ENCODE peak calls at places on chromosomes 2 and 18, in four cellular contexts. X is IMR-90, L is mesendoderm, T is H1. F is an unnamed sample.

GRCh38 chr2:33521791-33522281 is 45.4 kb downstream of the RASGRP3 start:
- DNase-seq in L (no peak), T (no peak), X (no peak), F (no peak)

GRCh38 chr2:217231212-217231611 is 371.3 kb upstream of the TNP1 start:
- DNase-seq in X (peak), T (no peak), L (no peak), F (no peak)

GRCh38 chr18:2857491-2858063 is 10.8 kb downstream of the EMILIN2 start:
- DNase-seq in X (peak), T (no peak), L (peak), F (no peak)

GRCh38 chr2:161166538-161167409 is 6.5 kb downstream of the TANK start:
- DNase-seq in T (no peak), L (no peak), X (peak), F (no peak)

GRCh38 chr2:158967731-158968395 is 577 bp upstream of the TANC1 start:
- DNase-seq in X (peak), L (peak), T (no peak), F (peak)

GRCh38 chr2:63300835-63301234 is 250.2 kb downstream of the OTX1 start:
- DNase-seq in X (no peak), L (peak), T (no peak), F (no peak)

GRCh38 chr18:47903809-47904208 is 26.6 kb downstream of the SMAD2 start:
- DNase-seq in L (no peak), X (no peak), T (no peak), F (no peak)

GRCh38 chr2:191245046-191245868 is at the start of gene MYO1B:
- DNase-seq in X (peak), T (peak), L (peak), F (peak)

GRCh38 chr2:136407113-136407951 is 289.4 kb upstream of the CXCR4 start:
- DNase-seq in L (no peak), T (no peak), X (no peak), F (no peak)

GRCh38 chr2:202161106-202161836 is 77.1 kb downstream of the SUMO1 start:
- DNase-seq in T (no peak), X (no peak), L (no peak), F (no peak)

GRCh38 chr18:23994361-23994902 is 20.1 kb upstream of the TTC39C start:
- DNase-seq in T (no peak), L (no peak), X (peak), F (no peak)

GRCh38 chr2:20095469-20095868 is 44.0 kb upstream of the LAPTM4A start:
- DNase-seq in X (no peak), L (no peak), T (no peak), F (no peak)

GRCh38 chr2:20094955-20095354 is 43.5 kb upstream of the LAPTM4A start:
- DNase-seq in L (no peak), X (no peak), T (no peak), F (no peak)

GRCh38 chr2:20092901-20093235 is 41.4 kb upstream of the LAPTM4A start:
- DNase-seq in T (no peak), L (no peak), X (no peak), F (no peak)

GRCh38 chr2:20093263-20094141 is 42.1 kb upstream of the LAPTM4A start:
- DNase-seq in X (peak), T (peak), L (peak), F (peak)

DNA sequence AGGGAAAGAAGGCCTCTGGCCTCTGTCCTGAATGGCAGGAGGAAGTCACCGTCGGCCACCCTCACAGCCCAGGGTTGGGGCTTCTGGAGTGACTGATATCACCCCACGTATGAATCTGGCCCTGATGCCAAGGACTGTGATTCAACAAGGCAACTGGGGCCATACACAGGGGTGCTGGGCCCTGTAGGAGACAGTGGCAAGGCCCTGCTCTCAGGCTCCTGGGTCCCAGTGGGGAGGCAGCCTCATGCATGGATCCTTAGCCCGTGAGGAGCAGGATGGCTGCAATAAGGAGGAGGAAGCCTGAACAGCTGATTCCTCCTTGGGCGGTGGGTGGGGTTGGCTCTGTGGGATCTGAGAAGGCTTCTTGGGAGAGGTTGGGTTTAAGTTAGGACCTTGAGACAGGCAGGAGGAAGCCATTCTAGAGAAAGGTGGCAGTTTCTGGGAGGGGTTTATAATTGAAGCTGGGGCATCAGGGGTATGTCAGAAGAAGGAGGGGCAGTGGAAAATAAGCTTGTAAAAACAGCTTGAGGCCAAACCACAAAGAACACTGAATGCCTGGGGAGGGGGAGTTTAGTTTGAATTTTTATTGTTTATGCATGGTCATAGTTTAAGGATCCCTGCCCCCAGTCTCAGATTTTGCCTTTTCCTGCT is 42.8 kb upstream of the LAPTM4A start:
- DNase-seq in L (no peak), X (no peak), T (no peak), F (no peak)
- H3K56ac ChIP-seq in L (peak), X (peak), T (no peak), F (no peak)

DNA sequence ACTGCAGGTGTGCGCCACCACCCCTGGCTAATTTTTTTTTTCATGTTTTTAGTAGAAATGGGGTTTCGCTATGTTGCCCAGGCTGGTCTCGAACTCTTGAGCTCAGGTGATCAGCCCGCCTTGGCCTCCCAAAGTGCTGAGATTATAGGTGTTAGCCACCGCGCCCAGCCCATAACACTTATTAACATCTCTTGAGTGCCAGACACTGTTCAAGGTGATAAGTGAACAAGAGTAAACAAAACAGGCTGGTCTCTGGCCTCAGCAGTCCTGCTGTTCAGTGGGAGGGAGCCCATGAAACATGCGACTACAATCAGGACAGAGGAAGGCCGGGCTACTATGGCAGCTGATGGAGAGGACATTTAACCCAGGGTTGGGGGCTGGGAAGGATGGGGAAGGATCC is 42.3 kb downstream of the KCTD1 start:
- DNase-seq in L (peak), T (no peak), X (no peak), F (no peak)
- H3K56ac ChIP-seq in L (no peak), T (no peak), X (no peak), F (no peak)

GRCh38 chr2:36707050-36707449 is 10.5 kb downstream of the VIT start:
- DNase-seq in T (no peak), X (peak), L (no peak), F (no peak)

GRCh38 chr2:36705326-36706020 is 9.0 kb downstream of the VIT start:
- DNase-seq in L (no peak), T (no peak), X (no peak), F (no peak)

GRCh38 chr2:36708119-36708741 is 11.7 kb downstream of the VIT start:
- DNase-seq in L (no peak), T (no peak), X (peak), F (no peak)

GRCh38 chr2:36706021-36706328 is 9.5 kb downstream of the VIT start:
- DNase-seq in X (no peak), L (no peak), T (no peak), F (no peak)

DNA sequence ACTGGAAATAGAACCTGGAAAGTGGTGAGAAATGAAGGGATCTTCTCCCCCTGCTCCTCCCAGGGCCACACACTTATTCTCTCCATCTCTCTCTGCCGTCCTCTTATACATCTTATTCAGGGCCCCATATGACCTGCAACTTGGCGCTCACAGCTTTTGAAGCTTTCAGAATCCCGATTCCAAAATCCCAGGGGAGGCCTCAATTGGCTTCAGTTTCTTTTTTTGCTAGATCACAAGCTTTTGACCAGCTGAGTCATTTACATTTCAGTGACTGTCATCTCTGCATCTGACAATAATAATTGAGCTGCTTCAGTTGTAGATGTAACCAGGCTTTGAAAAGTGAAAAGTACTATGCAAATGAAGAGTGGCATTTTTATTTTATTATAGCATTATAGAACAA is 9.9 kb downstream of the VIT start:
- DNase-seq in T (no peak), L (no peak), X (no peak), F (no peak)
- H3K56ac ChIP-seq in T (no peak), L (no peak), X (no peak), F (no peak)

GRCh38 chr18:6877288-6877687 is 147.8 kb downstream of the ARHGAP28 start:
- DNase-seq in T (no peak), L (no peak), X (no peak), F (no peak)

GRCh38 chr18:6873352-6873751 is 143.8 kb downstream of the ARHGAP28 start:
- DNase-seq in L (no peak), X (no peak), T (no peak), F (no peak)

GRCh38 chr18:6874316-6874715 is 144.8 kb downstream of the ARHGAP28 start:
- DNase-seq in X (peak), T (no peak), L (no peak), F (no peak)

GRCh38 chr18:6876646-6877045 is 147.1 kb downstream of the ARHGAP28 start:
- DNase-seq in X (peak), T (no peak), L (no peak), F (no peak)

GRCh38 chr18:6875764-6876163 is 146.2 kb downstream of the ARHGAP28 start:
- DNase-seq in T (no peak), X (no peak), L (no peak), F (no peak)
- H3K56ac ChIP-seq in T (no peak), X (no peak), L (no peak), F (no peak)